ENCODE peak calls at places on chromosomes 5 and 9, in six cellular contexts. P, V, I, T, M and N are unnamed samples.

GRCh38 chr5:87924451-87924850 is 344.2 kb downstream of the TMEM161B start:
- DNase-seq in P (no peak), V (no peak), I (no peak), T (no peak), M (no peak), N (no peak)

GRCh38 chr5:89218364-89218763 is 335.4 kb upstream of the MEF2C start:
- DNase-seq in P (no peak), V (no peak), I (no peak), T (no peak), M (no peak), N (no peak)

GRCh38 chr9:546235-546634 is 295.3 kb upstream of the DMRT1 start:
- DNase-seq in P (no peak), V (no peak), I (no peak), T (no peak), M (no peak), N (no peak)

GRCh38 chr5:95392593-95393182 is 1.5 kb downstream of the FAM81B start:
- DNase-seq in P (no peak), V (no peak), I (no peak), T (peak; percentile 29), M (no peak), N (no peak)

GRCh38 chr5:39566891-39567290 is 142.1 kb upstream of the DAB2 start:
- DNase-seq in P (no peak), V (no peak), I (no peak), T (no peak), M (no peak), N (no peak)

GRCh38 chr9:114302727-114303126 is 20.2 kb upstream of the ORM1 start:
- DNase-seq in P (no peak), V (peak; percentile 1), I (no peak), T (no peak), M (no peak), N (no peak)

GRCh38 chr9:106722051-106722753 is 140.8 kb upstream of the ZNF462 start:
- DNase-seq in P (no peak), V (no peak), I (no peak), T (no peak), M (no peak), N (no peak)

GRCh38 chr9:135087489-135087791 is at the start of gene OLFM1:
- DNase-seq in P (peak; percentile 21), V (peak; percentile 91), I (peak; percentile 82), T (peak; percentile 70), M (peak; percentile 47), N (peak; percentile 62)

GRCh38 chr9:33320568-33321261 is 30.4 kb downstream of the NFX1 start:
- DNase-seq in P (no peak), V (peak; percentile 78), I (no peak), T (peak; percentile 86), M (peak; percentile 98), N (peak; percentile 12)

GRCh38 chr9:128723352-128723865 is 518 bp downstream of the ZDHHC12 start:
- DNase-seq in P (no peak), V (no peak), I (no peak), T (peak; percentile 35), M (no peak), N (no peak)

GRCh38 chr9:10703139-10703538 is 90.3 kb upstream of the PTPRD start:
- DNase-seq in P (no peak), V (no peak), I (no peak), T (no peak), M (no peak), N (no peak)

GRCh38 chr9:110432253-110432652 is 94.6 kb upstream of the TXNDC8 start:
- DNase-seq in P (no peak), V (peak; percentile 72), I (no peak), T (peak; percentile 19), M (peak; percentile 8), N (no peak)

GRCh38 chr5:158796812-158797497 is 302.8 kb downstream of the EBF1 start:
- DNase-seq in P (no peak), V (peak; percentile 14), I (no peak), T (no peak), M (no peak), N (no peak)

GRCh38 chr5:5373351-5374033 is 49.0 kb upstream of the ICE1 start:
- DNase-seq in P (no peak), V (peak; percentile 33), I (no peak), T (no peak), M (no peak), N (peak; percentile 15)

GRCh38 chr5:173453167-173453566 is 125.0 kb upstream of the STC2 start:
- DNase-seq in P (no peak), V (no peak), I (no peak), T (no peak), M (no peak), N (no peak)

GRCh38 chr5:1726956-1727355 is 72.7 kb downstream of the MRPL36 start:
- DNase-seq in P (no peak), V (no peak), I (no peak), T (no peak), M (no peak), N (peak; percentile 6)

GRCh38 chr9:312596-313320 is 98.1 kb downstream of the DOCK8 start:
- DNase-seq in P (no peak), V (no peak), I (no peak), T (no peak), M (no peak), N (no peak)

GRCh38 chr5:17056056-17056690 is 120.1 kb upstream of the MYO10 start:
- DNase-seq in P (no peak), V (peak; percentile 11), I (no peak), T (peak; percentile 82), M (no peak), N (no peak)

GRCh38 chr9:36748322-36748899 is 175.7 kb downstream of the MELK start:
- DNase-seq in P (no peak), V (peak; percentile 86), I (peak; percentile 71), T (peak; percentile 11), M (peak; percentile 47), N (peak; percentile 44)

GRCh38 chr5:151724360-151724759 is 34.1 kb downstream of the ATOX1 start:
- DNase-seq in P (peak; percentile 78), V (no peak), I (no peak), T (no peak), M (no peak), N (no peak)

GRCh38 chr5:72434781-72435437 is 72.3 kb downstream of the ZNF366 start:
- DNase-seq in P (no peak), V (peak; percentile 20), I (no peak), T (no peak), M (no peak), N (no peak)

GRCh38 chr9:69932901-69933300 is 110.7 kb upstream of the MAMDC2 start:
- DNase-seq in P (no peak), V (no peak), I (peak; percentile 13), T (peak; percentile 30), M (no peak), N (no peak)

GRCh38 chr9:86540999-86541398 is 186.8 kb upstream of the TUT7 start:
- DNase-seq in P (no peak), V (no peak), I (no peak), T (no peak), M (peak; percentile 59), N (no peak)

GRCh38 chr9:120522032-120522431 is 57.9 kb downstream of the CDK5RAP2 start:
- DNase-seq in P (no peak), V (no peak), I (no peak), T (no peak), M (no peak), N (no peak)